ENCODE peak calls at places on chromosomes 12 and 14, in four cellular contexts. D, U, I and E are unnamed samples.

GRCh38 chr12:61490732-61491498 is 769.3 kb upstream of the USP15 start:
- DNase-seq in U (peak), D (no peak), I (no peak), E (no peak)

GRCh38 chr14:102220031-102220430 is 80.3 kb downstream of the WDR20 start:
- DNase-seq in U (no peak), D (no peak), I (no peak), E (no peak)

GRCh38 chr14:99410019-99410418 is 70.6 kb downstream of the SETD3 start:
- DNase-seq in I (no peak), D (no peak), U (no peak), E (no peak)

GRCh38 chr12:110669193-110669502 is 19.8 kb downstream of the HVCN1 start:
- DNase-seq in I (no peak), D (no peak), U (no peak), E (no peak)

GRCh38 chr14:102901633-102902032 is 20.8 kb upstream of the AMN start:
- DNase-seq in I (no peak), D (no peak), U (no peak), E (no peak)

GRCh38 chr14:51478241-51478640 is 173.5 kb upstream of the FRMD6 start:
- DNase-seq in I (no peak), D (no peak), U (peak), E (no peak)

GRCh38 chr12:42704340-42704739 is 114.8 kb upstream of the PRICKLE1 start:
- DNase-seq in D (no peak), U (peak), I (no peak), E (peak)

GRCh38 chr12:5188413-5188930 is 144.8 kb downstream of the KCNA5 start:
- DNase-seq in U (no peak), D (no peak), I (no peak), E (no peak)

GRCh38 chr12:52146822-52147366 is 44.9 kb downstream of the KRT80 start:
- DNase-seq in D (no peak), I (no peak), U (no peak), E (no peak)

GRCh38 chr12:110846615-110847566 is at the start of gene CCDC63:
- DNase-seq in U (peak), D (peak), I (peak), E (peak)

GRCh38 chr14:67618617-67619063 is 1.1 kb upstream of the ARG2 start:
- DNase-seq in I (no peak), U (peak), D (no peak), E (no peak)

GRCh38 chr14:22280497-22281321 is 308.3 kb downstream of the DAD1 start:
- DNase-seq in U (no peak), D (no peak), I (no peak), E (no peak)

GRCh38 chr12:123065666-123066457 is 85.0 kb downstream of the PITPNM2 start:
- DNase-seq in U (no peak), D (no peak), I (no peak), E (no peak)

GRCh38 chr12:125453751-125454150 is 388.5 kb downstream of the AACS start:
- DNase-seq in U (no peak), I (no peak), D (no peak), E (no peak)

GRCh38 chr14:103854017-103854808 is 6.8 kb upstream of the PPP1R13B start:
- DNase-seq in I (no peak), D (no peak), U (no peak), E (no peak)

GRCh38 chr12:108457006-108457733 is 57.9 kb upstream of the FICD start:
- DNase-seq in I (no peak), U (peak), D (no peak), E (peak)

GRCh38 chr12:30965613-30965985 is 39.1 kb downstream of the TSPAN11 start:
- DNase-seq in U (no peak), I (no peak), D (no peak), E (no peak)

GRCh38 chr14:32472512-32473472 is 143.7 kb downstream of the AKAP6 start:
- DNase-seq in I (no peak), D (no peak), U (peak), E (no peak)

GRCh38 chr12:114003286-114003685 is 37.2 kb upstream of the RBM19 start:
- DNase-seq in I (no peak), D (no peak), U (no peak), E (no peak)

GRCh38 chr12:64480148-64480547 is 28.2 kb downstream of the TBK1 start:
- DNase-seq in I (no peak), U (peak), D (no peak), E (no peak)

GRCh38 chr12:3311027-3311402 is 180.0 kb upstream of the PRMT8 start:
- DNase-seq in D (no peak), U (peak), I (no peak), E (no peak)

GRCh38 chr12:42586268-42586667 is 3.3 kb downstream of the PRICKLE1 start:
- DNase-seq in U (no peak), D (no peak), I (no peak), E (no peak)

GRCh38 chr14:55005071-55005470 is 21.8 kb downstream of the WDHD1 start:
- DNase-seq in D (no peak), I (no peak), U (no peak), E (no peak)

GRCh38 chr12:79121486-79121885 is 256.9 kb downstream of the SYT1 start:
- DNase-seq in I (no peak), U (no peak), D (no peak), E (no peak)

GRCh38 chr12:56150563-56150962 is 1.8 kb upstream of the MYL6B start:
- DNase-seq in I (no peak), U (peak), D (no peak), E (no peak)

GRCh38 chr12:54324617-54325441 is at the start of gene COPZ1:
- DNase-seq in I (peak), U (peak), D (peak), E (peak)

GRCh38 chr12:1305063-1305434 is 289.3 kb downstream of the FBXL14 start:
- DNase-seq in D (no peak), I (no peak), U (peak), E (no peak)

DNA sequence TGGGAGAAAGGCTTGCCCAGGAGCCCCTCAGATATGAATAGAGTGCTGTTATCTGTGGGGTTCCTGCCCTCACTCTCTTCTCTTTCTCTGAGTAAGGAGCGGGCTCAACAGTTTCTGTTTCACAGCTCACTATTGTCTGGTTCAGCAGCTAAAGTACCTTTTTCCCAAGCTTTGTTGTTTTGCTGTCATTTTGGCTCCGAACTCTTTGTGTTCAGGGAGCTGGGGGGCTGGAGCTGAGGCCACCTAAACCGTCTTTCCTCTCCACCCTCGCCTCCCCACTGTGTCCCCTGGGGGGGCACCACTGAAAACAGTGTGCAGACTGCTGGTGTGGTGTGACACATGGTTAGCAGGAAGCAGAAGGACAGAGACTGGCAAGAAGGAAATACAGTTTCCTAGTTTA is 51.4 kb downstream of the FBXW8 start:
- DNase-seq in D (no peak), U (no peak), I (no peak), E (no peak)
- H3K4me3 ChIP-seq in D (no peak), U (no peak), I (no peak), E (no peak)

DNA sequence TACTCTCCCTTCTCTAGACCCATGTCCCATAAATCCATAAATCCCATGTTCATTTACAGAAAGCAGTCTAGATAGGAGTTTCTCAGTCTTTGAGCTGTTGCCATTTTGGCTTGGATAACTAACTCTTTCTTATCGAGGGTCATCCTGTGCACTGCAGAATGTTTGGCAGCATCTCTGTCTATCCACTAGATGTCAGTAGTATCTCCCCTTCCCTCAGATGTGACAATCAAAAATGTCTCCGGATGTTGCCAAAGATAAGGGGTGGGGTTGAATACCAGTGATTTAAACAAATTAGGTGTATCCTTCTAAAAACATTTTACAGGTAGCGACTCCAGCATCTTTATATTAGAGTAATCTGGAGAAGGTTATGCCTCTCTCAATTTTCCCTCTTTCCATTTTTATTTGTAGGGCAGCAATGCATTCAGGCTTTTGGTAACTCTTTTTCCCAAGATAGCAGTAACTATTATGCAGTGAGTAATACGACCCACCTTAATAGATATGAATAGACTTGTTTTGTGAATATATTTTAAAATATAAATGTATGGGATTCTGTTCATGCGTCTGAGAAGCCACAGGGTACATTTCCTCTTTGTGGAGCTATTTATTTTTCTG is 100.7 kb downstream of the LRRK2 start:
- DNase-seq in D (no peak), U (peak), I (no peak), E (no peak)
- TF ChIP-seq CTCF in D (no peak), U (peak), I (no peak), E (no peak)

DNA sequence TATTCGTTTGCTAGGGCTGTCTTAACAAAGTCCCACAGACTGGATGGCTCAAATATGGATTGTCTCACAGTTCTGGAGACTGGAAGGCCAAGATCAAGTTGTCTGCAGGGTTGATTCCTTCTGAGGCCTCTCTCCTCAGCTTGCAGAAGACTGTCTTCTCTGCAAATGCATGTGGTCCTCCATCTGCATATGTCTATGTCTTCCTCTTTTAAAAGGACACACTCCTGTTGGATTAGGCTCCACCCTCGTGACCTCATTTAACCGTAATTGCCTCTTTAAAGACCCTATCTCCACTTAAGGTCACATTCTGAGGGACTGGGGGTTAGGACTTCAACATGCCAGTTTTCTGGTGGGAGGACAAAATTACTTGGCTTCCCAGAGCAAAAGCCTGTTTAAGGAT is 123.3 kb downstream of the SLC38A6 start:
- DNase-seq in I (no peak), U (no peak), D (no peak), E (no peak)
- H3K4me3 ChIP-seq in I (peak), U (no peak), D (no peak), E (no peak)

GRCh38 chr12:95443458-95443857 is 30.5 kb upstream of the METAP2 start:
- DNase-seq in U (no peak), D (no peak), I (no peak), E (no peak)
- TF ChIP-seq CTCF in U (no peak), D (no peak), I (no peak), E (no peak)

GRCh38 chr14:93330609-93331000 is 2.2 kb downstream of the BTBD7 start:
- DNase-seq in I (no peak), U (no peak), D (no peak), E (no peak)
- H3K4me3 ChIP-seq in I (no peak), U (no peak), D (no peak), E (no peak)

GRCh38 chr14:79091381-79091963 is 921.3 kb downstream of the NRXN3 start:
- DNase-seq in I (no peak), D (no peak), U (no peak), E (no peak)
- TF ChIP-seq CTCF in I (no peak), D (no peak), U (no peak), E (no peak)